ENCODE peak calls at places on chromosome 20, in seven cellular contexts. One of them, this sample, is unnamed.

GRCh38 chr20:50381771-50382593 is 128.2 kb upstream of the PTPN1 start:
- DNase-seq in cardiac fibroblast: no peak
- DNase-seq in AG08395: no peak
- DNase-seq in mesenchymal stem cell: no peak
- DNase-seq in iris pigment epithelial cell: no peak
- DNase-seq in cardiac muscle cell: no peak
- DNase-seq in hippocampal formation: no peak
- DNase-seq in this sample: no peak

GRCh38 chr20:6868864-6869263 is 101.4 kb downstream of the BMP2 start:
- DNase-seq in cardiac fibroblast: no peak
- DNase-seq in AG08395: no peak
- DNase-seq in mesenchymal stem cell: no peak
- DNase-seq in iris pigment epithelial cell: no peak
- DNase-seq in cardiac muscle cell: no peak
- DNase-seq in hippocampal formation: no peak
- DNase-seq in this sample: no peak

GRCh38 chr20:44024820-44025580 is 110.3 kb downstream of the TOX2 start:
- DNase-seq in cardiac fibroblast: no peak
- DNase-seq in AG08395: no peak
- DNase-seq in mesenchymal stem cell: no peak
- DNase-seq in iris pigment epithelial cell: no peak
- DNase-seq in cardiac muscle cell: no peak
- DNase-seq in hippocampal formation: no peak
- DNase-seq in this sample: no peak

GRCh38 chr20:32031007-32031958 is 20.8 kb upstream of the HCK start:
- DNase-seq in cardiac fibroblast: peak; percentile 83
- DNase-seq in AG08395: peak; percentile 90
- DNase-seq in mesenchymal stem cell: peak; percentile 87
- DNase-seq in iris pigment epithelial cell: peak; percentile 59
- DNase-seq in cardiac muscle cell: peak; percentile 88
- DNase-seq in hippocampal formation: peak; percentile 44
- DNase-seq in this sample: peak; percentile 59

GRCh38 chr20:63778034-63778752 is 38.6 kb downstream of the SLC2A4RG start:
- DNase-seq in cardiac fibroblast: peak; percentile 54
- DNase-seq in AG08395: no peak
- DNase-seq in mesenchymal stem cell: peak; percentile 18
- DNase-seq in iris pigment epithelial cell: no peak
- DNase-seq in cardiac muscle cell: no peak
- DNase-seq in hippocampal formation: no peak
- DNase-seq in this sample: no peak

GRCh38 chr20:33926425-33926824 is 67.3 kb upstream of the RALY start:
- DNase-seq in cardiac fibroblast: no peak
- DNase-seq in AG08395: no peak
- DNase-seq in mesenchymal stem cell: no peak
- DNase-seq in iris pigment epithelial cell: no peak
- DNase-seq in cardiac muscle cell: no peak
- DNase-seq in hippocampal formation: no peak
- DNase-seq in this sample: no peak

GRCh38 chr20:43665466-43666176 is 1.3 kb upstream of the MYBL2 start:
- DNase-seq in cardiac fibroblast: no peak
- DNase-seq in AG08395: no peak
- DNase-seq in mesenchymal stem cell: no peak
- DNase-seq in iris pigment epithelial cell: no peak
- DNase-seq in cardiac muscle cell: no peak
- DNase-seq in hippocampal formation: no peak
- DNase-seq in this sample: no peak

GRCh38 chr20:51400051-51400926 is 142.2 kb downstream of the NFATC2 start:
- DNase-seq in cardiac fibroblast: peak; percentile 23
- DNase-seq in AG08395: no peak
- DNase-seq in mesenchymal stem cell: no peak
- DNase-seq in iris pigment epithelial cell: no peak
- DNase-seq in cardiac muscle cell: no peak
- DNase-seq in hippocampal formation: no peak
- DNase-seq in this sample: no peak

GRCh38 chr20:4512891-4513550 is 208.7 kb upstream of the PRND start:
- DNase-seq in cardiac fibroblast: peak; percentile 98
- DNase-seq in AG08395: peak; percentile 80
- DNase-seq in mesenchymal stem cell: peak; percentile 82
- DNase-seq in iris pigment epithelial cell: peak; percentile 97
- DNase-seq in cardiac muscle cell: peak; percentile 90
- DNase-seq in hippocampal formation: no peak
- DNase-seq in this sample: peak; percentile 94

GRCh38 chr20:46826343-46826984 is 68.2 kb upstream of the EYA2 start:
- DNase-seq in cardiac fibroblast: peak; percentile 33
- DNase-seq in AG08395: peak; percentile 50
- DNase-seq in mesenchymal stem cell: no peak
- DNase-seq in iris pigment epithelial cell: peak; percentile 40
- DNase-seq in cardiac muscle cell: no peak
- DNase-seq in hippocampal formation: no peak
- DNase-seq in this sample: peak; percentile 35

GRCh38 chr20:49790077-49790798 is 22.4 kb upstream of the SLC9A8 start:
- DNase-seq in cardiac fibroblast: peak; percentile 88
- DNase-seq in AG08395: peak; percentile 67
- DNase-seq in mesenchymal stem cell: peak; percentile 77
- DNase-seq in iris pigment epithelial cell: peak; percentile 94
- DNase-seq in cardiac muscle cell: peak; percentile 88
- DNase-seq in hippocampal formation: no peak
- DNase-seq in this sample: peak; percentile 100